ENCODE peak calls at places on chromosomes 11 and 22, in nine cellular contexts. N is renal cortical epithelial cell; Q is substantia nigra; X is ELR; G is NCI-H460; T is HTR-8/SVneo; V is stimulated activated CD4-positive, alpha-beta T cell treated with anti-CD3 and anti-CD28 coated beads, Interleukin-15, amount 100 ng/mL, for 1 hour; K is neuronal stem cell; W is KG1. A is an unnamed sample.

GRCh38 chr11:45213316-45213665 is 66.9 kb downstream of the PRDM11 start:
- DNase-seq in N (no peak), Q (no peak), X (no peak), G (no peak), T (no peak), V (no peak), K (no peak), W (no peak), A (no peak)

GRCh38 chr22:43819691-43820670 is 7.9 kb upstream of the EFCAB6 start:
- DNase-seq in N (no peak), Q (peak), X (no peak), G (no peak), T (no peak), V (no peak), K (no peak), W (no peak), A (no peak)

GRCh38 chr22:39283312-39284141 is 35.9 kb downstream of the RPL3 start:
- DNase-seq in N (peak), Q (peak), X (peak), G (no peak), T (peak), V (no peak), K (no peak), W (no peak), A (peak)

GRCh38 chr11:131888230-131888826 is 517.9 kb downstream of the NTM start:
- DNase-seq in N (peak), Q (peak), X (peak), G (no peak), T (peak), V (no peak), K (no peak), W (no peak), A (no peak)

GRCh38 chr11:29251738-29252137 is 765.1 kb downstream of the KCNA4 start:
- DNase-seq in N (no peak), Q (no peak), X (no peak), G (no peak), T (no peak), V (no peak), K (no peak), W (no peak), A (no peak)

GRCh38 chr11:1196516-1197391 is 26.1 kb upstream of the MUC5B start:
- DNase-seq in N (no peak), Q (no peak), X (no peak), G (no peak), T (no peak), V (no peak), K (no peak), W (no peak), A (no peak)

GRCh38 chr22:24986816-24987215 is 34.3 kb downstream of the KIAA1671 start:
- DNase-seq in N (no peak), Q (no peak), X (no peak), G (no peak), T (no peak), V (no peak), K (no peak), W (no peak), A (no peak)

GRCh38 chr11:101807521-101807920 is 107.3 kb upstream of the CEP126 start:
- DNase-seq in N (no peak), Q (no peak), X (peak), G (no peak), T (no peak), V (no peak), K (no peak), W (no peak), A (no peak)

GRCh38 chr11:69138265-69138664 is 17.5 kb upstream of the SMIM38 start:
- DNase-seq in N (peak), Q (no peak), X (peak), G (no peak), T (no peak), V (no peak), K (no peak), W (no peak), A (no peak)

GRCh38 chr11:8351223-8351622 is 87.5 kb upstream of the LMO1 start:
- DNase-seq in N (no peak), Q (no peak), X (no peak), G (no peak), T (no peak), V (no peak), K (no peak), W (no peak), A (no peak)

GRCh38 chr22:49458708-49459099 is 369.0 kb downstream of the BRD1 start:
- DNase-seq in N (no peak), Q (no peak), X (no peak), G (no peak), T (no peak), V (no peak), K (no peak), W (no peak), A (no peak)

GRCh38 chr11:108803781-108804180 is 138.9 kb downstream of the DDX10 start:
- DNase-seq in N (no peak), Q (no peak), X (no peak), G (no peak), T (no peak), V (no peak), K (no peak), W (no peak), A (no peak)

GRCh38 chr11:77267910-77268309 is 33.6 kb downstream of the GDPD4 start:
- DNase-seq in N (no peak), Q (no peak), X (peak), G (no peak), T (no peak), V (no peak), K (no peak), W (no peak), A (no peak)

GRCh38 chr11:119827113-119827512 is 98.1 kb upstream of the NECTIN1 start:
- DNase-seq in N (no peak), Q (no peak), X (no peak), G (no peak), T (no peak), V (no peak), K (no peak), W (no peak), A (no peak)

GRCh38 chr11:16217631-16218030 is 138.7 kb downstream of the SOX6 start:
- DNase-seq in N (no peak), Q (no peak), X (no peak), G (no peak), T (no peak), V (no peak), K (no peak), W (no peak), A (no peak)

GRCh38 chr11:119196833-119197483 is 9.2 kb upstream of the CBL start:
- DNase-seq in N (peak), Q (peak), X (peak), G (peak), T (peak), V (peak), K (peak), W (peak), A (peak)

GRCh38 chr22:42397332-42398246 is 34.6 kb downstream of the NFAM1 start:
- DNase-seq in N (peak), Q (no peak), X (no peak), G (no peak), T (no peak), V (no peak), K (no peak), W (peak), A (peak)

GRCh38 chr11:68954970-68955958 is 25.5 kb downstream of the MRGPRD start:
- DNase-seq in N (peak), Q (peak), X (peak), G (no peak), T (no peak), V (no peak), K (no peak), W (no peak), A (peak)

GRCh38 chr22:44892803-44893730 is 116.7 kb downstream of the PHF21B start:
- DNase-seq in N (no peak), Q (no peak), X (no peak), G (no peak), T (no peak), V (no peak), K (no peak), W (no peak), A (no peak)

GRCh38 chr11:131982154-131982553 is 611.7 kb downstream of the NTM start:
- DNase-seq in N (no peak), Q (no peak), X (no peak), G (no peak), T (no peak), V (no peak), K (peak), W (no peak), A (no peak)

GRCh38 chr22:41525450-41526225 is 18.6 kb downstream of the POLR3H start:
- DNase-seq in N (no peak), Q (no peak), X (no peak), G (no peak), T (no peak), V (no peak), K (no peak), W (no peak), A (no peak)

GRCh38 chr11:94243571-94244229 is 60.7 kb upstream of the IZUMO1R start:
- DNase-seq in N (no peak), Q (no peak), X (no peak), G (no peak), T (no peak), V (no peak), K (no peak), W (no peak), A (no peak)

GRCh38 chr11:2832718-2833020 is 52.9 kb downstream of the CDKN1C start:
- DNase-seq in N (no peak), Q (no peak), X (no peak), G (no peak), T (no peak), V (no peak), K (no peak), W (no peak), A (no peak)

GRCh38 chr11:103170865-103171264 is 61.6 kb downstream of the DYNC2H1 start:
- DNase-seq in N (no peak), Q (no peak), X (peak), G (no peak), T (no peak), V (no peak), K (no peak), W (no peak), A (no peak)

GRCh38 chr11:78045851-78046485 is 17.7 kb upstream of the THRSP start:
- DNase-seq in N (no peak), Q (peak), X (peak), G (peak), T (peak), V (peak), K (peak), W (peak), A (peak)

GRCh38 chr11:83124631-83125424 is 32.1 kb upstream of the PCF11 start:
- DNase-seq in N (peak), Q (no peak), X (no peak), G (no peak), T (no peak), V (no peak), K (no peak), W (no peak), A (no peak)

GRCh38 chr11:32500001-32500400 is 64.7 kb upstream of the WT1 start:
- DNase-seq in N (no peak), Q (no peak), X (no peak), G (no peak), T (no peak), V (no peak), K (no peak), W (no peak), A (no peak)

GRCh38 chr11:87804176-87804575 is 371.1 kb downstream of the RAB38 start:
- DNase-seq in N (no peak), Q (no peak), X (no peak), G (no peak), T (no peak), V (no peak), K (no peak), W (no peak), A (no peak)

GRCh38 chr11:125075900-125076317 is 12.8 kb downstream of the SLC37A2 start:
- DNase-seq in N (no peak), Q (no peak), X (peak), G (no peak), T (no peak), V (no peak), K (no peak), W (no peak), A (peak)

GRCh38 chr11:4891996-4892640 is 10.4 kb downstream of the OR51T1 start:
- DNase-seq in N (peak), Q (no peak), X (peak), G (no peak), T (no peak), V (no peak), K (no peak), W (no peak), A (no peak)

GRCh38 chr11:8766043-8766992 is 83.7 kb downstream of the RPL27A start:
- DNase-seq in N (no peak), Q (peak), X (peak), G (no peak), T (no peak), V (no peak), K (peak), W (no peak), A (no peak)

GRCh38 chr11:43268161-43268560 is 43.6 kb upstream of the API5 start:
- DNase-seq in N (no peak), Q (peak), X (no peak), G (no peak), T (no peak), V (no peak), K (no peak), W (no peak), A (no peak)

GRCh38 chr11:119352857-119353260 is 6.4 kb upstream of the MFRP start:
- DNase-seq in N (peak), Q (peak), X (no peak), G (no peak), T (no peak), V (no peak), K (no peak), W (no peak), A (no peak)

GRCh38 chr11:59271247-59271755 is 58.6 kb upstream of the MPEG1 start:
- DNase-seq in N (no peak), Q (no peak), X (no peak), G (no peak), T (no peak), V (no peak), K (no peak), W (no peak), A (no peak)